ENCODE peak calls at places on chromosomes 7 and 10, in four cellular contexts. One of them, this sample, is unnamed.

GRCh38 chr7:65251851-65252620 is 121.6 kb upstream of the ZNF92 start:
- DNase-seq in neural crest cell: peak
- DNase-seq in mesothelial cell of epicardium: no peak
- DNase-seq in transverse colon: no peak
- DNase-seq in this sample: peak

GRCh38 chr7:33444501-33444900 is 315.1 kb downstream of the BBS9 start:
- DNase-seq in neural crest cell: no peak
- DNase-seq in mesothelial cell of epicardium: no peak
- DNase-seq in transverse colon: no peak
- DNase-seq in this sample: peak

GRCh38 chr10:11846542-11846941 is 23.4 kb downstream of the PROSER2 start:
- DNase-seq in neural crest cell: no peak
- DNase-seq in mesothelial cell of epicardium: no peak
- DNase-seq in transverse colon: no peak
- DNase-seq in this sample: no peak

GRCh38 chr7:1944619-1945210 is 274.6 kb downstream of the ELFN1 start:
- DNase-seq in neural crest cell: no peak
- DNase-seq in mesothelial cell of epicardium: no peak
- DNase-seq in transverse colon: no peak
- DNase-seq in this sample: no peak

GRCh38 chr7:79652619-79653018 is 199.2 kb upstream of the MAGI2 start:
- DNase-seq in neural crest cell: no peak
- DNase-seq in mesothelial cell of epicardium: no peak
- DNase-seq in transverse colon: no peak
- DNase-seq in this sample: peak

GRCh38 chr10:31062856-31063255 is 31.2 kb upstream of the ZNF438 start:
- DNase-seq in neural crest cell: no peak
- DNase-seq in mesothelial cell of epicardium: no peak
- DNase-seq in transverse colon: no peak
- DNase-seq in this sample: peak

GRCh38 chr7:33494473-33494872 is 365.1 kb downstream of the BBS9 start:
- DNase-seq in neural crest cell: no peak
- DNase-seq in mesothelial cell of epicardium: no peak
- DNase-seq in transverse colon: no peak
- DNase-seq in this sample: peak

GRCh38 chr7:85172530-85172941 is 14.3 kb downstream of the SEMA3D start:
- DNase-seq in neural crest cell: no peak
- DNase-seq in mesothelial cell of epicardium: no peak
- DNase-seq in transverse colon: no peak
- DNase-seq in this sample: peak

GRCh38 chr7:20954711-20955641 is 168.3 kb upstream of the SP8 start:
- DNase-seq in neural crest cell: no peak
- DNase-seq in mesothelial cell of epicardium: no peak
- DNase-seq in transverse colon: no peak
- DNase-seq in this sample: no peak

GRCh38 chr10:36802523-36803153 is 322.8 kb upstream of the ANKRD30A start:
- DNase-seq in neural crest cell: no peak
- DNase-seq in mesothelial cell of epicardium: no peak
- DNase-seq in transverse colon: no peak
- DNase-seq in this sample: no peak

GRCh38 chr7:145053781-145054180 is 217.9 kb upstream of the TPK1 start:
- DNase-seq in neural crest cell: no peak
- DNase-seq in mesothelial cell of epicardium: no peak
- DNase-seq in transverse colon: no peak
- DNase-seq in this sample: no peak

GRCh38 chr7:27229448-27229847 is 13.2 kb upstream of the EVX1 start:
- DNase-seq in neural crest cell: no peak
- DNase-seq in mesothelial cell of epicardium: no peak
- DNase-seq in transverse colon: no peak
- DNase-seq in this sample: no peak

GRCh38 chr7:138151731-138152577 is 75.7 kb downstream of the AKR1D1 start:
- DNase-seq in neural crest cell: no peak
- DNase-seq in mesothelial cell of epicardium: no peak
- DNase-seq in transverse colon: no peak
- DNase-seq in this sample: peak

GRCh38 chr10:110547139-110547761 is 20.2 kb upstream of the SMC3 start:
- DNase-seq in neural crest cell: no peak
- DNase-seq in mesothelial cell of epicardium: no peak
- DNase-seq in transverse colon: no peak
- DNase-seq in this sample: peak

GRCh38 chr7:128206747-128207500 is 34.2 kb upstream of the LEP start:
- DNase-seq in neural crest cell: no peak
- DNase-seq in mesothelial cell of epicardium: no peak
- DNase-seq in transverse colon: no peak
- DNase-seq in this sample: no peak

GRCh38 chr7:50727072-50727471 is 55.6 kb downstream of the GRB10 start:
- DNase-seq in neural crest cell: no peak
- DNase-seq in mesothelial cell of epicardium: no peak
- DNase-seq in transverse colon: no peak
- DNase-seq in this sample: peak

DNA sequence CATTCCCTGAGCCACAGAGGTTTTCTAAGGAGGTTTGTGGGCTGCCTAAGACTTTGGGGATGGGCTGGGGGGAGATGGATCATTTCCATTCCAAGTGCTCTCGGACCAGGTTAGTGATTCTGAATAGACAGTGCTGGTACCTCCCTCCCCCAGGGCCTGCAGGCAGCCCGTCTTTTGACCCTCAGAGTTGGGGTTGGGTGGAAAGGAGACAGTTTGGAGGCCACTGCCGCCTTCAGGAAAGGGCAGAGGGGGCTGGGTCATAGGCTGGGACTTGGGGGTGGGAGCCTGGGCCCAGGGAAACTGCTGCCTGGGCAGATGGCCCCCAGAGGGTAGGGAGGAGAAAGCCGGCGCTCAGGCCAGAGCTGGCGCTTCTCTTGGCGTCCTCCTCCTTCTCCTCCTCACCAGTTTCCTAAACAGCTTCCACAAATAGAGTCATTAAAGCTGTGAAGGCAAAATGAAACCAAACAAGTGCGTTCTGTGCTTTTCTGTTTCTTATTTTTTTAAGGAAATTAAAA is 4.4 kb downstream of the UNC5B start:
- DNase-seq in neural crest cell: no peak
- DNase-seq in mesothelial cell of epicardium: no peak
- DNase-seq in transverse colon: no peak
- DNase-seq in this sample: no peak
- TF ChIP-seq CTCF in neural crest cell: no peak
- TF ChIP-seq CTCF in mesothelial cell of epicardium: no peak
- TF ChIP-seq CTCF in transverse colon: no peak
- TF ChIP-seq CTCF in this sample: no peak

DNA sequence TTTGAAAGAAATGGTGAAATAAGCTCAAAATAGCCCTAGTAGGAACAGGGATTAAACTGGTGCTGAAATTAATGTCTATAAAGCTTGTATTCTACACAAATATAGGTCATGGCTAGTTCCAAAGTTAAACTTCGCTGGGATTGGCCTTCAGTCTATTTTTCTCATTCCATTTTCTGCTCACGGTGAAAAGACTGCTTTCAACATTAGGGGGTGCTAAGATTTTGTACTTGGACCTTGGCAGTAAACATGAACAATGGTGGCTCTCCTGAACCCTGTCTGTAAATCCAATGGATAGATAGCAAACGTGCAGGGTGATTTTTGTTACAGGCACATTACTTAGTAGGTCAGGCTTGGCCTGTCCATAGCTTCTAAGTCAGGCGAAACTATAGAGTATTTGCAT is 36.0 kb upstream of the RSU1 start:
- DNase-seq in neural crest cell: no peak
- DNase-seq in mesothelial cell of epicardium: no peak
- DNase-seq in transverse colon: no peak
- DNase-seq in this sample: peak
- TF ChIP-seq CTCF in neural crest cell: peak
- TF ChIP-seq CTCF in mesothelial cell of epicardium: no peak
- TF ChIP-seq CTCF in transverse colon: no peak
- TF ChIP-seq CTCF in this sample: peak

GRCh38 chr10:108782411-108782810 is 1140.9 kb downstream of the XPNPEP1 start:
- DNase-seq in neural crest cell: no peak
- DNase-seq in mesothelial cell of epicardium: no peak
- DNase-seq in transverse colon: no peak
- DNase-seq in this sample: no peak

GRCh38 chr10:108785011-108785410 is 1138.3 kb downstream of the XPNPEP1 start:
- DNase-seq in neural crest cell: no peak
- DNase-seq in mesothelial cell of epicardium: no peak
- DNase-seq in transverse colon: no peak
- DNase-seq in this sample: no peak

GRCh38 chr10:108784534-108784933 is 1138.8 kb downstream of the XPNPEP1 start:
- DNase-seq in neural crest cell: no peak
- DNase-seq in mesothelial cell of epicardium: no peak
- DNase-seq in transverse colon: no peak
- DNase-seq in this sample: no peak

GRCh38 chr10:108787932-108788331 is 1135.4 kb downstream of the XPNPEP1 start:
- DNase-seq in neural crest cell: no peak
- DNase-seq in mesothelial cell of epicardium: no peak
- DNase-seq in transverse colon: no peak
- DNase-seq in this sample: peak

DNA sequence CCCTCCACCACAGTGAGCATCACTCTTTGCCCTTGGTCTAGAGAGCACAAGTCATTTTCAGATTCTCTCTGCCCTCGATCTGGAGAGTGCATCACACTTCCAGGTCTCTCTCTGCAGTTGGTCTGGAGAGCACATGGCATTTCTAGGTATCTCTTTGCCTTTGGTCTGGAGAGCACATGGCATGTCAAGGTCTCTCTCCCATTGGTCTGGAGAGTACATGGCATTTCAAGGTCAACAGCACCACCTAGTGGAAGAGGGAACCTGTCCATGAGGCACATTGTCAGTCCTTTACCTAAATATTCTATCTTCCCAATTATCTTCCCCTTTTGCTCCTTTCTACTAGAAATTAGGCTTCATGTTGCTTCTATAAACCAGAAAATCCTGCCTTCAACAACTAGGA is 1139.4 kb downstream of the XPNPEP1 start:
- DNase-seq in neural crest cell: peak
- DNase-seq in mesothelial cell of epicardium: no peak
- DNase-seq in transverse colon: no peak
- DNase-seq in this sample: peak
- TF ChIP-seq CTCF in neural crest cell: peak
- TF ChIP-seq CTCF in mesothelial cell of epicardium: no peak
- TF ChIP-seq CTCF in transverse colon: no peak
- TF ChIP-seq CTCF in this sample: peak

DNA sequence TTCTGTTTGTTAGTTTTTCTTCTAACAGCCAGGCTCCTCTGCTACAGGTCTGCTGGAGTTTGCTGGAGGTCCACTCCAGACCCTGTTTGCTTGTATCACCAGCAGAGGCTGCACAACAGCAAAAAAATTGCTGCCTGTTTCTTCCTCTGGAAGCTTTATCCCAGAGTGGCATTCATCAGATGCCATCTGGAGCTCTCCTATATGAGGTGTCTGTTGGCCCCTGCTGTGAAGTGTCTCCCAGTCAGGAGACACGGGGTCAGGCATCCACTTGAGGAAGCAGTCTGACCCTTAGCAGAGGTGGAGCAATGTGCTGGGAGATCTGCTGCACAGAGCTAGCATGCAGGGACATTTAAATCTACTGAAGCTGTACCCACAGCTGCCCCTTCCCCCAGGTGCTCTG is 26.7 kb upstream of the CROT start:
- DNase-seq in neural crest cell: no peak
- DNase-seq in mesothelial cell of epicardium: no peak
- DNase-seq in transverse colon: no peak
- DNase-seq in this sample: no peak
- TF ChIP-seq CTCF in neural crest cell: no peak
- TF ChIP-seq CTCF in mesothelial cell of epicardium: no peak
- TF ChIP-seq CTCF in transverse colon: no peak
- TF ChIP-seq CTCF in this sample: no peak

GRCh38 chr7:87347682-87348081 is 2.2 kb downstream of the CROT start:
- DNase-seq in neural crest cell: no peak
- DNase-seq in mesothelial cell of epicardium: no peak
- DNase-seq in transverse colon: no peak
- DNase-seq in this sample: no peak

GRCh38 chr7:87347207-87347606 is 1.7 kb downstream of the CROT start:
- DNase-seq in neural crest cell: no peak
- DNase-seq in mesothelial cell of epicardium: no peak
- DNase-seq in transverse colon: no peak
- DNase-seq in this sample: no peak

GRCh38 chr7:87345962-87346371 is 503 bp downstream of the CROT start:
- DNase-seq in neural crest cell: no peak
- DNase-seq in mesothelial cell of epicardium: no peak
- DNase-seq in transverse colon: no peak
- DNase-seq in this sample: no peak

GRCh38 chr7:87344446-87344845 is 1.0 kb upstream of the CROT start:
- DNase-seq in neural crest cell: no peak
- DNase-seq in mesothelial cell of epicardium: no peak
- DNase-seq in transverse colon: no peak
- DNase-seq in this sample: peak

DNA sequence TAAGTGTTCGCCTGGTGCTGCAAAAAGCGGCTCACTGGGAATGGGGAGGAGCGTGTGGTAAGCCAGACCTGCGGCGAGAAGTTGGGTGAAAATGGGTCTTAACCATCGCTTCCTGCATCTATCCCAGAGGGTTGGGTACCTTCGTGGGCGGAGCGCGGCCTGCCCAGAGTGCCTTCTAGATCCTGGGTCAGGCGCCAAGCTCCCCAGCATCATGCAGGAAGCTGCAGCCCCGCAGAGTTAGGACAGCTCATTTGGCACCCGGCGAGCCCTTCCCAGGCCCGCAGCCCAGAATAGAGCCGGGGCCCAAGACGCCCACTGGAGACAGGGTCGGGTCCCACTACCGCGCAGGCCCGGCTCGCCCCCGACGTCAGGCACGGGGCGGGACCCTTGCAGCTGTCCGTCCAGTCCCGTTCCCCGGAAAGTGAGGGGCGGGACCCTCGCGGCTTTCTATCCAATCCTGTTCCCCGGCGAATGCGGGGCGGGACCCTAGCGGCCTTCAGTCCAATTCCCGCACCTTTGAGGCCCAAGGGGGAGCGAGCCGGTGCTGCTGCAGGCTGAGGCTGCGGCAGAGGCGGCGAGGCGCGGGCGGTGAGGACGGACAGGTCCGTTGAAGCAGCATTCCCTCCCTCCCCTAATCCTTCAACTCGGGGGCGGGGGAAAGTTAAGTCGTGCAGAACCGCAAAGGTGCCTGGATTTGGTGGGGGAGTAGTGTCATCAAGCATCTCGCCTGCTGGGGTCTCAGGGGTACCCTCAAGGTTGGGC is at the start of gene CROT:
- DNase-seq in neural crest cell: peak
- DNase-seq in mesothelial cell of epicardium: peak
- DNase-seq in transverse colon: peak
- DNase-seq in this sample: peak
- TF ChIP-seq CTCF in neural crest cell: peak
- TF ChIP-seq CTCF in mesothelial cell of epicardium: no peak
- TF ChIP-seq CTCF in transverse colon: no peak
- TF ChIP-seq CTCF in this sample: no peak

GRCh38 chr7:148633761-148634160 is 43.2 kb downstream of the C7orf33 start:
- DNase-seq in neural crest cell: no peak
- DNase-seq in mesothelial cell of epicardium: no peak
- DNase-seq in transverse colon: no peak
- DNase-seq in this sample: no peak

DNA sequence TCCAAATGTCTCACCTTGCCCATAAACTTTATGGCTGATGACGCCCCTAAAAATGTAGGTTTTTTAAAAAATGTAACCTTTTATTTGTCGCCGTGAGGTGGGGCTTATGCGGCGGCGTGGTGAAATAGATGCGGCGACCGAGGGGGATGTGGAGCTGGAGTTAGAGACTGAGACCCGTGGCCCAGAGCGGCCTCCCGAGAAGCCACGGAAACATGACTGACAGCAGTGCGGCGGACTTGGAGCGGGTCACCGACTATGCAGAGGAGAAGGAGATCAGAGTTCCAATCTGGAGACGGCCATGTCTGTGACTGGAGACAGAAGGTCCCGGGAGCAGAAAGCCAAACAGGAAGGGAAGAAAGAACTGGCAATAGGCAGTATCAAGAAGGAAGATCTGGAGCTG is 46.5 kb downstream of the C7orf33 start:
- DNase-seq in neural crest cell: no peak
- DNase-seq in mesothelial cell of epicardium: no peak
- DNase-seq in transverse colon: no peak
- DNase-seq in this sample: no peak
- TF ChIP-seq CTCF in neural crest cell: no peak
- TF ChIP-seq CTCF in mesothelial cell of epicardium: no peak
- TF ChIP-seq CTCF in transverse colon: no peak
- TF ChIP-seq CTCF in this sample: no peak

This sample was measured in fibroblast of pulmonary artery.